ENCODE peak calls at places on chromosomes 12 and 14, in five cellular contexts. H is AG09309, C is Panc1, K is heart left ventricle, X is astrocyte of the cerebellum. J is an unnamed sample.

GRCh38 chr12:118206107-118206412 is 70.1 kb downstream of the PEBP1 start:
- DNase-seq in H (no peak), C (no peak), K (no peak), X (no peak), J (no peak)

GRCh38 chr12:80565276-80565675 is 121.2 kb downstream of the PTPRQ start:
- DNase-seq in H (no peak), C (no peak), K (no peak), X (no peak), J (no peak)

GRCh38 chr12:130008241-130008640 is 104.4 kb upstream of the TMEM132D start:
- DNase-seq in H (no peak), C (no peak), K (no peak), X (no peak), J (no peak)

GRCh38 chr12:29752121-29752520 is 31.6 kb downstream of the TMTC1 start:
- DNase-seq in H (no peak), C (no peak), K (no peak), X (no peak), J (no peak)

GRCh38 chr12:90854136-90854689 is 100.8 kb downstream of the CCER1 start:
- DNase-seq in H (peak), C (no peak), K (no peak), X (peak), J (peak)

GRCh38 chr12:79155703-79156102 is 291.1 kb downstream of the SYT1 start:
- DNase-seq in H (peak), C (no peak), K (no peak), X (no peak), J (no peak)

GRCh38 chr12:124854637-124855184 is 9.0 kb downstream of the SCARB1 start:
- DNase-seq in H (no peak), C (no peak), K (no peak), X (no peak), J (no peak)

GRCh38 chr12:123519151-123520001 is 14.1 kb downstream of the RILPL1 start:
- DNase-seq in H (peak), C (no peak), K (peak), X (peak), J (no peak)

GRCh38 chr12:91792597-91792996 is 353.0 kb downstream of the BTG1 start:
- DNase-seq in H (no peak), C (no peak), K (no peak), X (no peak), J (no peak)

GRCh38 chr12:77751939-77752338 is 78.8 kb upstream of the NAV3 start:
- DNase-seq in H (peak), C (no peak), K (no peak), X (peak), J (no peak)

GRCh38 chr12:76571256-76571655 is 11.7 kb upstream of the OSBPL8 start:
- DNase-seq in H (no peak), C (no peak), K (no peak), X (no peak), J (no peak)

GRCh38 chr12:125981610-125982253 is 916.5 kb downstream of the AACS start:
- DNase-seq in H (no peak), C (no peak), K (no peak), X (no peak), J (no peak)

GRCh38 chr14:36942522-36943245 is 229.7 kb downstream of the SLC25A21 start:
- DNase-seq in H (no peak), C (no peak), K (no peak), X (no peak), J (no peak)

GRCh38 chr14:40398981-40399380 is 966.7 kb upstream of the FBXO33 start:
- DNase-seq in H (no peak), C (no peak), K (no peak), X (no peak), J (no peak)

GRCh38 chr14:45085004-45085403 is 1.1 kb downstream of the PRPF39 start:
- DNase-seq in H (no peak), C (no peak), K (no peak), X (no peak), J (no peak)

GRCh38 chr14:70036665-70037064 is 152.1 kb downstream of the SLC8A3 start:
- DNase-seq in H (no peak), C (no peak), K (no peak), X (no peak), J (no peak)

GRCh38 chr12:14216405-14217294 is 148.8 kb upstream of the ATF7IP start:
- DNase-seq in H (no peak), C (no peak), K (no peak), X (no peak), J (no peak)

GRCh38 chr14:68143341-68143807 is 323.8 kb downstream of the RAD51B start:
- DNase-seq in H (no peak), C (no peak), K (peak), X (peak), J (no peak)

GRCh38 chr14:59464651-59465569 is at the start of gene GPR135:
- DNase-seq in H (no peak), C (no peak), K (peak), X (no peak), J (peak)

GRCh38 chr12:109879332-109880048 is 851 bp downstream of the GLTP start:
- DNase-seq in H (no peak), C (no peak), K (no peak), X (no peak), J (no peak)

GRCh38 chr12:68749861-68750260 is 3.9 kb downstream of the SLC35E3 start:
- DNase-seq in H (no peak), C (no peak), K (no peak), X (no peak), J (no peak)

GRCh38 chr14:34223302-34224150 is 238.5 kb downstream of the SPTSSA start:
- DNase-seq in H (no peak), C (no peak), K (no peak), X (no peak), J (no peak)

DNA sequence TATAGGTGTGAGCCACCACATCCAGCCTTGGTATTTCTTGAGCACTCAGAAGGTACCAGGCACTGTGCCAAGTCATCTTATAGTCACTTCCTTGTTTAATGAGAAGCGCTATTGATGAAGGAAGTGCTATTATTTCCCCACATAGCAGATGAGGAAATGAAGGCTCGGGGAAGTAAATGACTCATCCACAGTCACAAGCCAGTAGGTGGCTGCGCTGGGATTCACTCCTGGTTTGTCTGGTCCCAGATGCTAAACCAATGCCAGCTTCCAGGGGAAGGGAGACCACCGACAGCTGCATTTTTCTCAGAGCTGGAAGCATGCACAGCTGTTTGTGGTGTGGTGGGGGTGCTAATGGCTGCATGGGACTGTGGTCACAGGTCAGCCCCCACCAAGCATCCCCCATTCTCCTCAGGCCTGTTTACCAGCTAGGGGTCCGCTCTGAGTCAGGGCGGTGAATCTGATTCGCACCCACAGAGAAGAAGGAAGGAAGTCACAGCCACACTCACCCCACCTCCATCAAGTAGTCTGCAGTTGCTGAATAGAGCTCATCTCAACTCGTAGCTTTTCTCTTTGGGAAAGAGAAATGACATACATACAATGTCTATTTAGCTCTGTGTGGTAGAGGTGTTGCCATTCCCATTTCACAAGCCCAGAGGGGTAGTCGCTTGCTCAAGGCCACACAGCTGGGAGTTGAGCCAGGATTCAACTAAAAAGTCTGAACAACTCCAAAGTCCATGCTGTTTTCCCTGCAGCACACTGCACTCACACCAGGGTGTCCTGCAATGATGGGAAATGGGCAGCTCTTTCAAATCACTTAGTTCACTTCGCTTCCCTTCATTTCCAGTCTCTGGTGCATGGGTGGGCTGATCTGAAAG is 6.3 kb upstream of the LTBP2 start:
- DNase-seq in H (no peak), C (no peak), K (peak), X (no peak), J (no peak)
- TF ChIP-seq CTCF in H (no peak), C (no peak), K (no peak), X (no peak), J (no peak)

GRCh38 chr12:3752741-3753486 is at the start of gene CRACR2A:
- DNase-seq in H (no peak), C (no peak), K (peak), X (no peak), J (peak)
- TF ChIP-seq CTCF in H (peak), C (peak), K (peak), X (peak), J (peak)

GRCh38 chr12:47802312-47802711 is 17.4 kb downstream of the HDAC7 start:
- DNase-seq in H (no peak), C (no peak), K (no peak), X (no peak), J (no peak)
- TF ChIP-seq CTCF in H (peak), C (no peak), K (peak), X (peak), J (no peak)

DNA sequence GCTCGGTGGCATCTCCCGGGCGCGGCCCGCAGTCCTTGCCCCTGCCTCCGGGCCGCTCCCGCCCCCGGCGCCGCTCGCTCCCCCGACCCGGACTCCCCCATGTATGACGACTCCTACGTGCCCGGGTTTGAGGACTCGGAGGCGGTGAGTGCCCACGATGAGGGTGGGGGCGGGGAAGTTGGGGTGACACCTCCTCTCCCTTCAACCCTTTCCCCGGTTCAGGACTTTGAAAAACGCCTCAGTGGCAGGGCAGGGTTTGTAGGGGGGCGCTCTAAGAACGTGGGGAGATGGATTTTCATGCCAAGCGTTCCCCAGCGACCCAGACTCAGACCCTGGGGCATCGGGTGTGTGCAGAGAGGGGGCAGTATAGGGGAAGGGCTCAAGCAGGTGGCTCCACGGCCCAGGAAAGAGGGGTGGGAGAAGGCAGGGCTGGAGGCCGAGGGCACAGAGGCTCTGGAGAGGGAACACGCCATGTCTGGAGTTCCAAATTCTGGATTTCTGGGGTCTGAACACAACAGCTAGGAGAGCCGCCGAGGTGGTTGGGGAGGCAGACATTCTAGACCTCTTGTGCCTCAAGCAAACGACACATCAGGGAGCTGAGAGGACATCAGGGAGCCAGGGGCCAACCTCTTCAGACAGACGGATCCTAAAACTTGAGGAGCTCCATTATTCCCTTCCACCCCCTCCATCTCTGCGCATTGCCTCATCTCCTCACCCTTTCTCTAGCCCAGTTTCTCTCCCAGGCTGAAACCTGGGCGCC is 715 bp downstream of the CACNB3 start:
- DNase-seq in H (no peak), C (no peak), K (no peak), X (no peak), J (peak)
- TF ChIP-seq CTCF in H (peak), C (no peak), K (no peak), X (peak), J (peak)

DNA sequence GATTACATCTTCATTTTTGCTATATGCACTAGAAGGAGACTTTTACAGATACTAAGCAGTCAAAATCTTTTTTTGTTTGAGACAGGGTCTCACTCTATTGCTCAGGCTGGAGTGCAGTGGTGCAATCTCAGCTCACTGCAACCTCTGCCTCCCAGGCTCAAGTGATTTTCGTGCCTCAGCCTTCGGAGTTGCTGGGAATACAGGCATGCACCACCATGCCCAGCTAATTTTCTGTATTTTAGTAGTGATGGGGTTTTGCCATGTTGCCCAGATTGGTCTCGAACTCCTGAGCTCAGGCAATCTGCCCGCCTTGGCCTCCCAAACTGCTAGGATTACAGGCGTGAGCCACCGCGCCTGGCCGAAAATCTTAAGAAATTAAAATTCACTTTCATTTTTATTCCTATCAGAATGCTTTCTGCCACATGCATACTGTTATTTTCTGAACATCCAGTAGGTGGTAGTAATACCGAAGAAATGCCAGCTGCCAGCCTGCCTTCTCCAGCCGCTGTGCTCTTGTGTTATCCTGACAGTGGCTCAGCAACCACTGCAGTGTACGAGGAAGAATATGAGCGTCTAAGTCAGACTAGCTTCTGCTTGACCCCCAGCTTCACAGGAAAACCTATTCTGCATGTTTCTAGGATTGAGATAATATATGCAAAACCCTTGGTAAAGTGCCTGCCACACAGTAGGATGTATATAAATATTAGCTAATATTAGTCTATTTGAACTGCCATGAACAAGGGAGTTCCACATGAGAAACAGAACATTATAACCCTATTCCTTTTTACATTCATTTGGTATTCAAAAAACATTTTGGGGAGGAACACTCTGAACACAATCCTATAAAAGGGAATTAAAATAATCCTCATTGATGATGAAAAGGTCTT is 54.2 kb downstream of the RPAP3 start:
- DNase-seq in H (peak), C (peak), K (peak), X (peak), J (peak)
- TF ChIP-seq CTCF in H (peak), C (peak), K (peak), X (peak), J (peak)

GRCh38 chr14:105286759-105287144 is 14.0 kb downstream of the BRF1 start:
- DNase-seq in H (no peak), C (no peak), K (no peak), X (no peak), J (peak)

GRCh38 chr14:105283899-105284298 is 16.9 kb downstream of the BRF1 start:
- DNase-seq in H (no peak), C (no peak), K (no peak), X (no peak), J (no peak)

GRCh38 chr14:105285174-105285573 is 15.6 kb downstream of the BRF1 start:
- DNase-seq in H (no peak), C (no peak), K (no peak), X (no peak), J (no peak)

GRCh38 chr14:105290598-105291356 is 10.0 kb downstream of the BRF1 start:
- DNase-seq in H (no peak), C (no peak), K (no peak), X (no peak), J (no peak)

DNA sequence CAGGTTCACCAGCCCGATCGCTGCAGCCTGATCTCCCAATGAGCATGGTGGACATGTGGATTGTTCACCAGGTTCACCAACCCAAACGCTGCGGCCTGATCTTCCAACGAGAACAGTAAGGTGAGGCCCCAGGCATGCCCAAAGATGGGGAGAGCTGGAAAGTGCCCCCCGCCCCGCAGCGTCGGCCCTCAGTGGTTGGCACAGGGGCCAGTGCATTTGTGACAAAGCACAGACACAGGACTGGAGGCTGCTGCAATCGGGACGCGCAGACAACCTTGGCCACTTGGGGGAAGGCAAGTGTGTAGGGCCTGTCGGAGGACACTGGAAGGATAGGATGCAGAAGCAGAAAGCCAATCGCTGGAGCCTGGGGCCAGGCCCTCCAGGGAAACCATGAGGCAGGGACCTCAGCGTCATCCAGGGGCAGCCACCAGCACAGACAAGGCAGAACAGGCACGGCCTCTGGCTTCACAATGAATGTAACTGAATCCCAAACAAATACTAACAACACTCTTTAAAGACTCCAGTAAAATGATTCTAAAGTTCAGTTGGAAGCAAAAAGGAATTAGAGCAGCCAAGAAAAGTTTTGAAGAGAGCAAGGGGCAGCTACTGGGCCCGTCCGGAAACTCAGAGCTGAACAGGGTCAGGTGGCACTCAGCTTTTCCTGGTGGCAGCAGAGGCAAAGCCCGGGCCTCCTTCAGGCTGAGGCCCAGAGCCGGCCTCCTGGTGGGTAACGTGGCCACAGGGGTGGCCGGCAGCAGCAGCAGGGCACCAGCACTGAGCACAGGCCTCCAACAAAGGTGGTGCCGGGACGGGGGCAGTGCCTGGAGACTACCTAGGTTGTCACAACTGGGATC is 13.3 kb downstream of the BRF1 start:
- DNase-seq in H (no peak), C (no peak), K (no peak), X (no peak), J (no peak)
- TF ChIP-seq CTCF in H (no peak), C (no peak), K (no peak), X (no peak), J (no peak)

J was measured in GM13976.